ENCODE peak calls at places on chromosomes 6 and 20, in ten cellular contexts. E is HepG2, B is HL-60, Z is GM12891, J is GM12892, F is HCT116, Q is breast epithelium, Y is K562, G is endothelial cell of umbilical vein, C is stomach. N is an unnamed sample.

GRCh38 chr6:34465551-34466241 is at the start of gene PACSIN1:
- DNase-seq in Y (peak), Q (no peak), F (no peak), G (no peak), B (no peak), J (peak), E (no peak), C (peak), Z (peak), N (peak)

GRCh38 chr6:144343736-144344428 is 58.7 kb downstream of the UTRN start:
- DNase-seq in E (peak), Y (no peak), C (peak), Q (no peak), G (peak), J (no peak), F (no peak), B (no peak), Z (no peak), N (peak)

GRCh38 chr20:17177341-17177740 is 49.5 kb upstream of the PCSK2 start:
- DNase-seq in C (no peak), G (no peak), Y (no peak), B (no peak), Z (no peak), E (no peak), F (no peak), J (no peak), Q (no peak), N (no peak)

GRCh38 chr6:11042750-11043551 is 1.2 kb downstream of the ELOVL2 start:
- DNase-seq in B (no peak), E (no peak), Q (no peak), J (no peak), G (no peak), C (no peak), F (no peak), Z (peak), Y (no peak), N (no peak)

GRCh38 chr6:50030350-50030749 is 8.6 kb upstream of the DEFB110 start:
- DNase-seq in Z (no peak), Q (no peak), F (no peak), G (no peak), C (no peak), Y (no peak), J (no peak), E (no peak), B (no peak), N (no peak)

GRCh38 chr6:10411131-10411914 is 3.6 kb downstream of the TFAP2A start:
- DNase-seq in G (no peak), E (no peak), Z (no peak), Q (no peak), Y (no peak), B (no peak), J (no peak), F (no peak), C (no peak), N (no peak)

GRCh38 chr20:20010639-20011500 is 6.3 kb upstream of the NAA20 start:
- DNase-seq in C (no peak), E (peak), Q (no peak), B (no peak), Z (no peak), J (no peak), Y (no peak), F (no peak), G (peak), N (no peak)

GRCh38 chr6:33453361-33454008 is 891 bp upstream of the ZBTB9 start:
- DNase-seq in B (no peak), J (no peak), Q (no peak), G (no peak), E (no peak), Y (peak), Z (peak), F (no peak), C (no peak), N (no peak)

GRCh38 chr6:46325561-46326525 is 155.1 kb upstream of the ENPP5 start:
- DNase-seq in B (no peak), Y (no peak), J (no peak), Q (no peak), Z (no peak), G (no peak), C (no peak), E (no peak), F (no peak), N (no peak)

GRCh38 chr20:20373046-20373706 is 5.3 kb downstream of the INSM1 start:
- DNase-seq in C (no peak), Z (no peak), F (no peak), B (no peak), G (no peak), J (no peak), Q (no peak), Y (no peak), E (no peak), N (no peak)

GRCh38 chr20:56202493-56203077 is 45.9 kb upstream of the MC3R start:
- DNase-seq in Q (no peak), F (no peak), B (no peak), G (no peak), Z (no peak), E (peak), J (no peak), Y (no peak), C (no peak), N (no peak)

GRCh38 chr6:44080561-44081521 is 46.4 kb downstream of the MRPL14 start:
- DNase-seq in J (no peak), Q (no peak), C (no peak), Z (no peak), Y (no peak), B (no peak), G (no peak), E (no peak), F (no peak), N (no peak)

GRCh38 chr6:53095716-53096115 is 30.5 kb downstream of the FBXO9 start:
- DNase-seq in C (no peak), J (no peak), B (no peak), E (no peak), Y (no peak), F (no peak), Q (no peak), Z (no peak), G (no peak), N (no peak)

GRCh38 chr6:7846971-7847818 is 63.4 kb downstream of the TXNDC5 start:
- DNase-seq in J (no peak), G (peak), Z (no peak), Y (no peak), Q (no peak), C (no peak), E (no peak), F (no peak), B (no peak), N (no peak)

GRCh38 chr20:45946149-45946970 is 11.9 kb downstream of the PCIF1 start:
- DNase-seq in Y (no peak), F (no peak), E (peak), Q (no peak), G (no peak), J (no peak), B (peak), Z (no peak), C (peak), N (peak)

GRCh38 chr6:41637179-41638001 is 878 bp upstream of the MDFI start:
- DNase-seq in E (no peak), Z (no peak), G (peak), J (no peak), C (peak), F (no peak), Q (no peak), Y (no peak), B (no peak), N (no peak)

GRCh38 chr20:50563133-50563944 is 53.2 kb downstream of the PTPN1 start:
- DNase-seq in Z (no peak), C (no peak), B (no peak), G (no peak), Y (no peak), J (no peak), E (peak), F (no peak), Q (no peak), N (no peak)

GRCh38 chr6:43142101-43142500 is 29.0 kb upstream of the SRF start:
- DNase-seq in Q (no peak), E (no peak), F (no peak), C (no peak), J (no peak), B (no peak), G (no peak), Y (no peak), Z (no peak), N (no peak)

GRCh38 chr6:16324622-16325225 is 86.3 kb downstream of the GMPR start:
- DNase-seq in G (no peak), J (no peak), C (no peak), E (no peak), Z (no peak), Y (no peak), B (no peak), F (no peak), Q (no peak), N (no peak)

GRCh38 chr20:13610205-13610604 is 28.5 kb downstream of the TASP1 start:
- DNase-seq in C (no peak), B (no peak), G (no peak), Z (no peak), E (peak), J (no peak), Q (no peak), Y (peak), F (no peak), N (no peak)

GRCh38 chr20:1327827-1328679 is 886 bp downstream of the SDCBP2 start:
- DNase-seq in B (no peak), Q (no peak), F (no peak), E (peak), Y (no peak), G (no peak), Z (no peak), C (no peak), J (no peak), N (peak)

GRCh38 chr20:47546184-47547033 is 44.7 kb downstream of the NCOA3 start:
- DNase-seq in F (no peak), E (no peak), Q (no peak), C (no peak), G (peak), J (no peak), Z (no peak), B (no peak), Y (no peak), N (no peak)
- TF ChIP-seq POLR2AphosphoS5 in F (no peak), E (no peak), Q (no peak), C (no peak), G (no peak), J (no peak), Z (no peak), B (no peak), Y (no peak), N (no peak)

GRCh38 chr20:49283703-49284625 is 6.1 kb upstream of the ZNFX1 start:
- DNase-seq in Z (no peak), Q (no peak), F (no peak), E (peak), C (no peak), G (no peak), B (no peak), J (no peak), Y (no peak), N (no peak)
- TF ChIP-seq POLR2AphosphoS5 in Z (peak), Q (no peak), F (no peak), E (peak), C (no peak), G (peak), B (peak), J (peak), Y (peak), N (peak)

DNA sequence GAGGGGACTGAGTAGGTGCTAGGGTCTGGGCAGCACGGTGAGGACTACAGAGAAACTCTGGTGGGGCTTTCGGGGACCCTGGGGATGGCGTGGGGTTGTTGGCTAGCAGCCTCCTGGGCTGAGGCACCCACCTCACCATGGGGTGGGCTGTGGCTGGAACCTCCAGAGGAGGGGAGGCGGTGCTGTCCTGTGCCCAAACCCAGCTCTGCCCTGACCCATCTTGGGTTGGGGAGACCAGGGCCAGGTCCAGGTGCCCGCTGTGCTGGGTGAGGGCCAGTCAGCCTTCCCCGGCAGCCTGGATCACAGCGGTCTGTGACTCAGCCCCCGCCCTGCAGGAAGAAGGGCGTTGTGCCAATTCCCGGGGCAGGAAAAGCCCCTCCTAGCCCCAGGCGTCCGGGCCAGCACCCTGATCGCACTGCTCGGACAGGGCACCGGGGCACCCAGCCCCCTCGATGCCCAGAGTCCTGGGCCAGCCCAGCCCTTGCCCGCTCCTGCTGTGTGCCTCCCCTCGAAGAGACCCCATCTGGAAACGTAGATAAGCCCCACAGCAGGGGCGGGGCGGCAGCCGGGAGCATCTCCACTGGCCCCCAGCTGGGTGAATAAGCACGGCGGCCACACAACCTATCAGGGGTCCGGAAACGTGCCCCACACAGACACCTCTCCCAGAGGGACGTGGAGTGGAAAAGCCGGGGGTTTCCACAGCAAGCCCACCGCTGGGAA is 10.0 kb downstream of the LAMA5 start:
- DNase-seq in J (no peak), Y (peak), F (no peak), E (no peak), B (no peak), G (peak), Q (no peak), Z (no peak), C (no peak), N (no peak)
- TF ChIP-seq POLR2AphosphoS5 in J (no peak), Y (peak), F (peak), E (no peak), B (no peak), G (peak), Q (no peak), Z (no peak), C (no peak), N (no peak)

GRCh38 chr20:31570021-31570463 is 35.0 kb upstream of the ID1 start:
- DNase-seq in Z (no peak), G (no peak), Q (no peak), Y (no peak), F (no peak), J (no peak), B (no peak), C (no peak), E (peak), N (no peak)

GRCh38 chr20:31572042-31572700 is 32.9 kb upstream of the ID1 start:
- DNase-seq in B (no peak), F (no peak), Z (no peak), Y (peak), J (no peak), E (no peak), C (no peak), Q (no peak), G (no peak), N (no peak)

GRCh38 chr20:31569163-31570020 is 35.7 kb upstream of the ID1 start:
- DNase-seq in F (no peak), C (peak), Q (no peak), B (no peak), G (peak), Z (no peak), E (peak), Y (peak), J (no peak), N (peak)

GRCh38 chr20:31572701-31573554 is 32.2 kb upstream of the ID1 start:
- DNase-seq in Y (peak), C (peak), E (peak), Q (peak), B (peak), G (peak), Z (peak), J (peak), F (peak), N (peak)

GRCh38 chr20:31570735-31571617 is 34.1 kb upstream of the ID1 start:
- DNase-seq in Z (no peak), B (no peak), C (no peak), F (no peak), E (peak), Q (no peak), J (no peak), G (no peak), Y (no peak), N (peak)
- TF ChIP-seq POLR2AphosphoS5 in Z (no peak), B (no peak), C (no peak), F (no peak), E (no peak), Q (peak), J (no peak), G (no peak), Y (no peak), N (no peak)